ENCODE peak calls at places on chromosome 18, in nine cellular contexts. Z, L, D, Y, G, B, T, E and K are unnamed samples. For H3K36me3, the result is how much of the 10 kb centered on the place peaks cover.

GRCh38 chr18:39854291-39854690 is 2100.7 kb upstream of the PIK3C3 start:
- DNase-seq in L (no peak), B (no peak), D (no peak), G (no peak), E (no peak), Y (no peak), T (no peak), Z (no peak), K (no peak)

GRCh38 chr18:48923746-48924580 is 26.8 kb downstream of the SMAD7 start:
- DNase-seq in T (no peak), D (peak), Z (no peak), B (no peak), E (no peak), Y (peak), G (peak), L (no peak), K (no peak)

GRCh38 chr18:77071711-77072292 is 60.8 kb downstream of the MBP start:
- DNase-seq in L (peak), E (no peak), T (peak), Y (peak), G (peak), D (peak), B (no peak), Z (peak), K (peak)

GRCh38 chr18:63619661-63620060 is 24.4 kb downstream of the SERPINB4 start:
- DNase-seq in Y (no peak), G (no peak), D (no peak), L (no peak), B (no peak), E (no peak), Z (no peak), T (peak), K (no peak)

GRCh38 chr18:49626842-49627360 is 65.0 kb downstream of the LIPG start:
- DNase-seq in B (no peak), D (no peak), E (no peak), T (no peak), Y (no peak), Z (no peak), G (no peak), L (no peak), K (no peak)

GRCh38 chr18:58785171-58785805 is 79.4 kb upstream of the ZNF532 start:
- DNase-seq in Z (no peak), G (no peak), D (peak), E (no peak), T (peak), L (no peak), B (peak), Y (peak), K (no peak)

GRCh38 chr18:28805491-28805890 is 628.6 kb upstream of the CDH2 start:
- DNase-seq in B (no peak), D (no peak), Y (no peak), E (no peak), Z (no peak), T (no peak), L (no peak), G (no peak), K (no peak)

GRCh38 chr18:67217551-67218166 is 298.9 kb downstream of the DSEL start:
- DNase-seq in B (peak), D (peak), T (peak), L (peak), Y (peak), E (no peak), G (peak), Z (peak), K (peak)

GRCh38 chr18:67417864-67418523 is 98.5 kb downstream of the DSEL start:
- DNase-seq in Y (peak), Z (no peak), B (peak), T (peak), L (no peak), D (peak), G (peak), E (no peak), K (no peak)

GRCh38 chr18:49500136-49500921 is 13.3 kb upstream of the C18orf32 start:
- DNase-seq in T (no peak), B (no peak), Y (no peak), L (no peak), E (peak), Z (no peak), G (no peak), D (no peak), K (no peak)

GRCh38 chr18:22674300-22674699 is 256.6 kb upstream of the CTAGE1 start:
- DNase-seq in B (no peak), E (no peak), G (peak), L (no peak), Z (no peak), T (peak), Y (peak), D (peak), K (no peak)

GRCh38 chr18:69998523-69998987 is 50.9 kb upstream of the CD226 start:
- DNase-seq in B (no peak), L (no peak), E (no peak), D (no peak), Y (no peak), T (no peak), Z (no peak), G (no peak), K (no peak)

GRCh38 chr18:13720123-13720522 is 6.2 kb downstream of the FAM210A start:
- DNase-seq in E (no peak), Z (no peak), Y (no peak), B (no peak), D (no peak), L (no peak), T (no peak), G (no peak), K (no peak)

GRCh38 chr18:22172594-22173049 is 3.2 kb downstream of the GATA6 start:
- DNase-seq in Y (peak), D (no peak), B (peak), E (peak), L (no peak), T (no peak), G (no peak), Z (no peak), K (no peak)

GRCh38 chr18:76995896-76996295 is 136.7 kb downstream of the MBP start:
- DNase-seq in D (no peak), G (no peak), L (no peak), E (no peak), Z (no peak), Y (no peak), T (no peak), B (no peak), K (no peak)

GRCh38 chr18:27185025-27185763 is at the start of gene CHST9:
- DNase-seq in E (peak), Z (no peak), Y (no peak), L (no peak), G (no peak), T (no peak), D (no peak), B (no peak), K (no peak)

GRCh38 chr18:60599995-60600394 is 227.4 kb upstream of the MC4R start:
- DNase-seq in Z (no peak), Y (no peak), G (no peak), E (no peak), T (no peak), L (no peak), D (no peak), B (no peak), K (no peak)

GRCh38 chr18:22505136-22505535 is 87.4 kb upstream of the CTAGE1 start:
- DNase-seq in Y (peak), D (peak), B (no peak), E (no peak), G (no peak), T (peak), L (no peak), Z (no peak), K (no peak)

GRCh38 chr18:62186656-62187542 is at the start of the genes PIGN and RELCH:
- DNase-seq in Y (peak), B (peak), E (peak), G (peak), Z (peak), T (peak), D (peak), L (peak), K (peak)

GRCh38 chr18:62505669-62506494 is 16.9 kb upstream of the ZCCHC2 start:
- DNase-seq in B (no peak), D (no peak), G (no peak), E (no peak), T (no peak), Y (peak), Z (no peak), L (no peak), K (no peak)

GRCh38 chr18:56034954-56035353 is 447.0 kb upstream of the TCF4 start:
- DNase-seq in Y (no peak), E (no peak), G (no peak), D (no peak), T (no peak), Z (no peak), L (no peak), B (no peak), K (no peak)

GRCh38 chr18:4704766-4705165 is 249.7 kb upstream of the DLGAP1 start:
- DNase-seq in Y (no peak), G (no peak), B (no peak), E (no peak), T (no peak), Z (no peak), D (no peak), L (no peak), K (no peak)

GRCh38 chr18:48675330-48675761 is 136.5 kb downstream of the CTIF start:
- DNase-seq in Z (peak), B (peak), G (peak), E (peak), L (peak), Y (peak), T (peak), D (peak), K (peak)

GRCh38 chr18:59885579-59886163 is 14.1 kb upstream of the PMAIP1 start:
- DNase-seq in Y (peak), T (peak), G (no peak), L (peak), B (no peak), D (peak), Z (peak), E (no peak), K (no peak)

DNA sequence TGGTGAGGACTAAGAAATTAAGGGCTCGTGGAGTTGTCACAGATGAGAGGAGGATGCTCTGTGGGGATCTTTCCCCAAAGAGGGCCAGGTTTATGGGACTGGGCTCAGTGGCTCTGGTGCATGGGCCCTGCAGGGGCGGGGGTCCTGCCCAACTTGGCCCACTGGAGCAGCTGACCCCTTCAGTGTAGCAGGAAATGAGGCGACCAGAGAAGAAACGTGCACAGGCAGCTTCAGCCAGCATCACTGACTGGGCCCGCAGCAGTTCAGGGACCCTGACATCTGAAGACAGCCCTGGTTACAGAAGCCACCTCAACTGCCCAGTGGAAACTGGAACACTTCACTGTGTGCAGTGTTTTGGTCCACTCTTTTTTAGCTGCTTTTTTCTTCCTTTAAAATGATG is 72.8 kb downstream of the EMILIN2 start:
- DNase-seq in B (no peak), Z (no peak), D (no peak), T (no peak), Y (no peak), G (no peak), E (no peak), L (no peak), K (no peak)
- H3K36me3 ChIP-seq in B (under half), Z (half or more), D (under half), T (half or more), Y (under half), G (half or more), E (half or more), L (half or more), K (half or more)

DNA sequence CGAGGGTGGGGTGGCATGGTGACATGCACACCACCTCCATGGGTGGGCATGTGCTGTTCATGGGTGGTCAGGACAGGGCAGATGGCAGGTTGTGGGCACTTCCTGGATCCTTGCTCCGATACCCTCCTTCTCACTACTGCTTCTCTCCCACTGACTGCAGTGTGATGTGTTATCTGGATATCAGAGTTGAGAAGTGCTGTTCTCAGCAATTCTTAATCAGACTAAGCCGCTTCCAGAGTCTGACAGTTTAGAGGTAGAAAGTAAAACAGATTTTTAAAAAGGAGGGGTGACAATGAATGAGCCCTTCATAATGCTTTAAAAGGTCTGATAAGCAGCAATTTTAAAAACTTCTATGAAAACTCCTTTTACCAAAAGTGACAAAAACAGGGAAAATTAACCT is 33.9 kb downstream of the SIGLEC15 start:
- DNase-seq in Y (no peak), D (no peak), B (no peak), L (no peak), G (no peak), Z (no peak), T (no peak), E (no peak), K (no peak)
- H3K36me3 ChIP-seq in Y (half or more), D (under half), B (under half), L (half or more), G (half or more), Z (half or more), T (half or more), E (half or more), K (half or more)

GRCh38 chr18:36724169-36724568 is 104.6 kb downstream of the TPGS2 start:
- DNase-seq in Z (no peak), T (no peak), B (no peak), E (no peak), D (no peak), G (no peak), L (no peak), Y (no peak), K (no peak)

GRCh38 chr18:36718705-36719328 is 110.0 kb downstream of the TPGS2 start:
- DNase-seq in D (peak), E (no peak), Y (no peak), T (peak), Z (no peak), G (no peak), L (no peak), B (no peak), K (no peak)

GRCh38 chr18:36724591-36725001 is 104.2 kb downstream of the TPGS2 start:
- DNase-seq in Z (no peak), B (peak), L (no peak), E (no peak), T (peak), D (peak), G (no peak), Y (peak), K (no peak)

GRCh38 chr18:36717422-36718110 is 111.2 kb downstream of the TPGS2 start:
- DNase-seq in G (no peak), T (no peak), Y (no peak), E (no peak), Z (no peak), D (no peak), B (no peak), L (no peak), K (no peak)

GRCh38 chr18:36719630-36720029 is 109.2 kb downstream of the TPGS2 start:
- DNase-seq in Z (no peak), Y (no peak), B (no peak), L (no peak), G (no peak), D (no peak), E (no peak), T (no peak), K (no peak)
- H3K36me3 ChIP-seq in Z (under half), Y (under half), B (under half), L (under half), G (under half), D (under half), E (under half), T (under half), K (under half)

GRCh38 chr18:9549405-9549804 is 65.0 kb downstream of the PPP4R1 start:
- DNase-seq in Y (no peak), B (no peak), E (no peak), Z (no peak), L (no peak), D (no peak), G (no peak), T (no peak), K (no peak)

GRCh38 chr18:9546468-9546867 is 67.9 kb downstream of the PPP4R1 start:
- DNase-seq in B (no peak), G (no peak), D (no peak), Y (no peak), T (no peak), E (no peak), L (no peak), Z (no peak), K (no peak)

GRCh38 chr18:9545029-9545428 is 69.3 kb downstream of the PPP4R1 start:
- DNase-seq in Z (no peak), D (no peak), Y (no peak), L (no peak), T (no peak), B (no peak), G (no peak), E (no peak), K (no peak)

GRCh38 chr18:9550413-9550812 is 63.9 kb downstream of the PPP4R1 start:
- DNase-seq in G (no peak), L (no peak), T (no peak), Y (no peak), Z (no peak), D (no peak), E (no peak), B (no peak), K (no peak)

DNA sequence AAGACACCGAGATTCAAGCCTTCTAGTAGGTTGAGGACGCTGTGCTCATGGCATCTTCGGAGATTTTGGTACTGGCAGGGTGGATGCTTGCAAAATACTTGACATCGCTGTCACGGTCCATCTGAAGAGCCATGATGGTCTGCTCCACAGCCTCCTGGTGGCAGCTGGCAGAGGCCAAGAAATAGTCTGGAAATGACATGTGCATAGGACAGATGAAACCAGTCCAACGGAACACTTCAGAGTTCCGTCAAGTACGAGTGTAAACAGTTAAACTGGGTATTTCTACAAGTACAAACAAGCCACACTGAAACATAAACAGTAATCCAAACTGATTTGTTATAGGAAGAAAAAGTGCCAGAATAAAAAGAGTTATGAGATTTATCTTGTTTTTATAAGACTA is 66.6 kb downstream of the PPP4R1 start:
- DNase-seq in B (no peak), E (no peak), D (no peak), L (no peak), Y (no peak), G (no peak), Z (no peak), T (no peak), K (no peak)
- H3K36me3 ChIP-seq in B (under half), E (half or more), D (under half), L (half or more), Y (under half), G (half or more), Z (half or more), T (half or more), K (under half)

GRCh38 chr18:24039666-24040065 is 25.1 kb downstream of the TTC39C start:
- DNase-seq in D (no peak), L (no peak), Y (no peak), T (no peak), G (no peak), E (no peak), B (no peak), Z (no peak), K (no peak)
- H3K36me3 ChIP-seq in D (under half), L (under half), Y (under half), T (under half), G (under half), E (under half), B (under half), Z (under half), K (under half)

DNA sequence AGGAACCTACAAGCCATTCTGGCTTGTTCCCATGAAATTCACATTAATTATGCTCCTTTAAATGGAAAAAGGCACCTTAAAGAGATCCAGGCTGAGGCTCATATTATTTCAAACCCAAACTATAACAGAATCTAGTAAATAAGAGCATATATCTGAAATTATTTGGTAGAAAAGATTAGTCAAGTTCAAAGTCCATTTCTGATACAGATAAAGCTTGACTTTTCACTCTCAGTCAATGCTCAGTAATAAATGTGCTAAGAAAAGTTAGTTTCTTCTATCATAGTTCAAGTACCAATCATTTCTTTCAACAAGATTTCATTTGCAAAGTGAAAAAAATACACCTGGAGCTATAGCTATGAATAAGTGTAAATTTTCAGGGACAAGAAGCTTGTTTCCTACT is 61.8 kb upstream of the NARS1 start:
- DNase-seq in B (no peak), L (no peak), G (no peak), D (no peak), Y (no peak), T (no peak), Z (no peak), E (no peak), K (no peak)
- H3K36me3 ChIP-seq in B (under half), L (under half), G (under half), D (under half), Y (under half), T (under half), Z (under half), E (half or more), K (under half)